ENCODE peak calls at places on chromosomes 1 and 21, in nine cellular contexts. O is mesenchymal stem cell, W is NCI-H1105, F is astrocyte of the spinal cord, C is COR-L47, D is SJCRH30, Z is NCI-H1930, J is heart left ventricle, S is cardiac fibroblast. A is an unnamed sample.

GRCh38 chr1:175162955-175163354 is 29.6 kb downstream of the KIAA0040 start:
- DNase-seq in O (no peak), W (no peak), F (no peak), C (no peak), D (no peak), Z (no peak), J (no peak), S (peak), A (no peak)

GRCh38 chr1:79042117-79042516 is 35.6 kb upstream of the ADGRL4 start:
- DNase-seq in O (peak), W (no peak), F (peak), C (no peak), D (no peak), Z (no peak), J (no peak), S (peak), A (no peak)

GRCh38 chr1:213281610-213282316 is 230.7 kb downstream of the RPS6KC1 start:
- DNase-seq in O (no peak), W (no peak), F (no peak), C (no peak), D (peak), Z (no peak), J (no peak), S (no peak), A (no peak)

GRCh38 chr1:231763481-231763880 is 136.9 kb downstream of the DISC1 start:
- DNase-seq in O (no peak), W (no peak), F (no peak), C (no peak), D (no peak), Z (no peak), J (no peak), S (no peak), A (no peak)

GRCh38 chr1:82161651-82162238 is 361.0 kb downstream of the ADGRL2 start:
- DNase-seq in O (peak), W (peak), F (peak), C (peak), D (peak), Z (no peak), J (no peak), S (no peak), A (no peak)

GRCh38 chr21:25584833-25585232 is 22.4 kb downstream of the MRPL39 start:
- DNase-seq in O (no peak), W (no peak), F (no peak), C (no peak), D (no peak), Z (no peak), J (no peak), S (no peak), A (no peak)

GRCh38 chr1:211925016-211925415 is 94.5 kb upstream of the LPGAT1 start:
- DNase-seq in O (no peak), W (peak), F (no peak), C (peak), D (peak), Z (no peak), J (no peak), S (no peak), A (no peak)

GRCh38 chr1:9643351-9644256 is 7.9 kb upstream of the PIK3CD start:
- DNase-seq in O (no peak), W (no peak), F (no peak), C (no peak), D (no peak), Z (no peak), J (no peak), S (no peak), A (no peak)

GRCh38 chr1:48978413-48978812 is 201.7 kb upstream of the BEND5 start:
- DNase-seq in O (no peak), W (no peak), F (no peak), C (no peak), D (no peak), Z (no peak), J (no peak), S (no peak), A (no peak)

GRCh38 chr1:236942431-236942830 is 61.8 kb downstream of the MT1HL1 start:
- DNase-seq in O (no peak), W (no peak), F (no peak), C (no peak), D (no peak), Z (no peak), J (no peak), S (no peak), A (no peak)

GRCh38 chr1:923131-923990 is at the start of gene SAMD11:
- DNase-seq in O (peak), W (peak), F (peak), C (peak), D (peak), Z (peak), J (peak), S (peak), A (peak)

GRCh38 chr1:29532741-29533140 is 296.4 kb downstream of the PTPRU start:
- DNase-seq in O (no peak), W (no peak), F (no peak), C (no peak), D (no peak), Z (no peak), J (no peak), S (no peak), A (no peak)

GRCh38 chr1:102241431-102242338 is 245.0 kb upstream of the OLFM3 start:
- DNase-seq in O (peak), W (no peak), F (no peak), C (no peak), D (no peak), Z (no peak), J (no peak), S (no peak), A (no peak)

GRCh38 chr1:27071049-27071416 is 58.4 kb upstream of the TENT5B start:
- DNase-seq in O (peak), W (no peak), F (no peak), C (no peak), D (peak), Z (no peak), J (peak), S (peak), A (no peak)

GRCh38 chr21:34926784-34927548 is 122.1 kb downstream of the RUNX1 start:
- DNase-seq in O (peak), W (no peak), F (peak), C (no peak), D (no peak), Z (no peak), J (no peak), S (peak), A (no peak)

GRCh38 chr1:30437059-30437576 is 286.3 kb downstream of the MATN1 start:
- DNase-seq in O (no peak), W (no peak), F (no peak), C (no peak), D (no peak), Z (no peak), J (no peak), S (no peak), A (no peak)